ENCODE peak calls at places on chromosomes 11 and 22, in eight cellular contexts. A is GM06990, G is IMR-90, P is cardiac muscle cell, H is glutamatergic neuron, V is psoas muscle, S is fibroblast of the aortic adventitia, C is choroid plexus epithelial cell. U is an unnamed sample.

GRCh38 chr11:92413757-92414513 is 189.3 kb downstream of the FAT3 start:
- DNase-seq in H (no peak), A (no peak), C (no peak), S (no peak), G (no peak), P (no peak), V (no peak), U (no peak)

GRCh38 chr22:17172172-17172833 is 13.2 kb upstream of the HDHD5 start:
- DNase-seq in C (no peak), H (no peak), G (no peak), V (peak; percentile 34), A (no peak), P (no peak), S (no peak), U (no peak)

GRCh38 chr11:10379022-10379421 is 74.1 kb downstream of the ADM start:
- DNase-seq in A (no peak), P (no peak), G (peak; percentile 50), H (no peak), V (no peak), S (no peak), C (peak; percentile 39), U (peak; percentile 40)

GRCh38 chr22:44870021-44870420 is 117.6 kb downstream of the ARHGAP8 start:
- DNase-seq in C (peak; percentile 2), G (peak; percentile 49), V (no peak), P (peak; percentile 12), S (peak; percentile 30), H (no peak), A (no peak), U (peak; percentile 88)

GRCh38 chr11:123590296-123590912 is 64.0 kb downstream of the SCN3B start:
- DNase-seq in C (peak; percentile 39), G (peak; percentile 53), S (peak; percentile 29), A (no peak), V (peak; percentile 50), H (no peak), P (peak; percentile 62), U (peak; percentile 72)

GRCh38 chr11:114078423-114078822 is 18.9 kb downstream of the ZBTB16 start:
- DNase-seq in G (no peak), V (no peak), A (no peak), C (no peak), P (no peak), S (no peak), H (no peak), U (no peak)

GRCh38 chr11:74877132-74877531 is 71.8 kb downstream of the XRRA1 start:
- DNase-seq in G (peak; percentile 12), A (no peak), H (no peak), C (peak; percentile 32), P (peak; percentile 3), V (no peak), S (no peak), U (no peak)

GRCh38 chr11:16815047-16815767 is 76.8 kb downstream of the C11orf58 start:
- DNase-seq in P (peak; percentile 59), G (peak; percentile 27), S (peak; percentile 24), V (peak; percentile 74), A (no peak), C (peak; percentile 83), H (no peak), U (no peak)

GRCh38 chr11:69022268-69022667 is 9.2 kb upstream of the MRGPRF start:
- DNase-seq in S (no peak), P (no peak), V (no peak), H (no peak), C (no peak), A (no peak), G (peak; percentile 29), U (no peak)

GRCh38 chr11:69204246-69205124 is 48.8 kb downstream of the SMIM38 start:
- DNase-seq in V (no peak), S (no peak), C (no peak), G (no peak), P (no peak), H (no peak), A (no peak), U (no peak)

GRCh38 chr11:131579932-131580387 is 209.5 kb downstream of the NTM start:
- DNase-seq in C (peak; percentile 61), S (peak; percentile 8), V (peak; percentile 18), P (peak; percentile 24), G (peak; percentile 40), A (no peak), H (peak; percentile 77), U (no peak)

GRCh38 chr22:30926706-30927105 is 41.9 kb downstream of the MORC2 start:
- DNase-seq in P (no peak), G (no peak), H (no peak), A (no peak), C (no peak), S (no peak), V (no peak), U (no peak)

GRCh38 chr11:10592331-10592730 is 23.9 kb upstream of the LYVE1 start:
- DNase-seq in S (peak; percentile 94), A (no peak), H (no peak), V (no peak), P (peak; percentile 92), C (peak; percentile 95), G (peak; percentile 96), U (peak; percentile 72)

GRCh38 chr11:18706330-18707243 is 8.0 kb downstream of the TMEM86A start:
- DNase-seq in V (peak; percentile 52), C (peak; percentile 47), H (peak; percentile 50), S (no peak), A (no peak), G (no peak), P (peak; percentile 77), U (no peak)

GRCh38 chr22:18056161-18056666 is 21.6 kb upstream of the PEX26 start:
- DNase-seq in H (no peak), G (peak; percentile 76), V (peak; percentile 28), S (peak; percentile 76), P (no peak), C (peak; percentile 56), A (peak; percentile 50), U (no peak)

GRCh38 chr11:77046060-77046501 is 11.9 kb downstream of the B3GNT6 start:
- DNase-seq in P (peak; percentile 25), A (peak; percentile 61), S (no peak), H (peak; percentile 83), V (no peak), G (no peak), C (peak; percentile 23), U (peak; percentile 44)

GRCh38 chr11:32852142-32852541 is 22.4 kb downstream of the PRRG4 start:
- DNase-seq in C (peak; percentile 63), G (peak; percentile 16), S (peak; percentile 68), H (no peak), P (peak; percentile 55), V (no peak), A (no peak), U (peak; percentile 75)

GRCh38 chr11:13928566-13929251 is 33.8 kb upstream of the SPON1 start:
- DNase-seq in C (peak; percentile 67), S (peak; percentile 77), V (no peak), G (peak; percentile 28), P (peak; percentile 90), A (no peak), H (no peak), U (peak; percentile 69)

DNA sequence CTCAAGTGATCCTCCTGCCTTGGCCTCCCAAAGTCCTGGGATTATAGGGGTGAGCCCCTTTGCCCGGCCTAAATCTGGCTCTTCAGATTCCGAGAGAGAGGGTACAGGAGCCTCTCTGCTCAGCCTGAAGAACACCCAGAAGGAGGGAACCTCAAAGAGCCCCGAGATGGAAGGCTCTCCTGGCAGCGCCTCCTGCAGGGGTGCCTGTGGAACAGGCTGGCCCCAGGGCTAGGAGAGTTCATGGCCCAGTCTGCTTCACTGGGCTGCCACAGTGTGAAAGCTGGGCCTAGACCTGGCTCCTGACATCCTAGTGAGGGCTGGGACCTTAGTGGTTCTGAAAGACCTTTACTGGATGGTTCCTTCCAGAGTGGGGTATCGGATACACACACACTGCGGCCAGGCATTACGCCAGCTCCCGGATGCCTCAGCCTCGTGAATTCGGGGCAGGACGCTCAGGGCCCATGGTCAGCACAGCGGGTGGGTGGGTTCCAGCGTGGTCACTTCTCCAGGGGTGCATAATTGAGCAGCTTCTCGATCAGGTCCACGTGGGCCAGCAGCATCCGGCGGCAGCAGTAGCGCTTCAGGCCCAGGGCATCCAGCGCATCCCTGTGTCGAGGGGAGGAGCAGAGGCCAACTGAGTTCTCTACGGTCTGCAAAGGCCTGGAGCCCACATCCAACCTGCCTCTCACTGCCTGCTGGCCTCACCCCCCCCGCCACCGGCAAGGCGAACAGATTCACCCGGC is 2.3 kb downstream of the POLR2L start:
- DNase-seq in C (peak; percentile 41), A (no peak), V (no peak), P (no peak), H (no peak), S (no peak), G (no peak), U (no peak)
- TF ChIP-seq CTCF in C (peak; percentile 57), A (peak; percentile 26), V (no peak), P (peak; percentile 45), H (no peak), S (peak; percentile 33), G (peak; percentile 32), U (peak; percentile 20)

GRCh38 chr22:49243965-49244364 is 583.7 kb downstream of the BRD1 start:
- DNase-seq in P (no peak), G (no peak), S (no peak), C (no peak), A (no peak), H (no peak), V (no peak), U (no peak)
- TF ChIP-seq CTCF in P (no peak), G (no peak), S (no peak), C (no peak), A (no peak), H (no peak), V (no peak), U (no peak)

GRCh38 chr22:19549428-19549827 is 25.2 kb upstream of the CLDN5 start:
- DNase-seq in C (no peak), G (no peak), H (no peak), A (no peak), S (no peak), V (no peak), P (no peak), U (no peak)

GRCh38 chr22:19547620-19548019 is 23.4 kb upstream of the CLDN5 start:
- DNase-seq in S (no peak), A (no peak), C (no peak), P (no peak), V (no peak), H (no peak), G (no peak), U (no peak)

GRCh38 chr22:19550382-19550781 is 26.2 kb upstream of the CLDN5 start:
- DNase-seq in A (no peak), H (no peak), P (no peak), C (no peak), G (no peak), V (no peak), S (no peak), U (no peak)

GRCh38 chr22:19546680-19547079 is 22.5 kb upstream of the CLDN5 start:
- DNase-seq in H (no peak), C (no peak), A (no peak), S (no peak), G (no peak), V (no peak), P (no peak), U (no peak)

DNA sequence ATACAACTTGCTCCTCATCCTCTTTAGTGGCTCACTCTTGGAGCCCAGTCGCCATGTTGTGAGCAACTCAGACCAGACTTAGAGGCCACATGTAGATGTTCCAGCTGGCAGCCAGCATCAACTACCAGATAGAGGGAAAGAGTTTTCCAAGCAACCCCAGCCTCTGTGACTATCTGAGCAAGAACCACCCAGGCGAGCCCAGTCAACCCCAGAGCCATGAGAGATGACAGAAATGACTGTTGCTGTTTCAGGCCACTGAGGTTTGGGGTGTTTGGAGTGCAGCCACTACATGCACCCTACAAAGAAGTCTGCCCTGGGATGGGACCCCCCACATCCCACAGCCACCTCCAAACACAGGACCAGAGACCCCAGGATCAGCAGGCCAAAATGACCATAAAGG is 24.8 kb upstream of the CLDN5 start:
- DNase-seq in P (no peak), S (no peak), C (no peak), H (no peak), V (no peak), G (no peak), A (no peak), U (no peak)
- TF ChIP-seq CTCF in P (no peak), S (no peak), C (no peak), H (no peak), V (no peak), G (no peak), A (no peak), U (no peak)

GRCh38 chr11:67317365-67318238 is 14.3 kb downstream of the SSH3 start:
- DNase-seq in A (peak; percentile 95), G (peak; percentile 89), V (peak; percentile 96), S (peak; percentile 94), C (peak; percentile 94), P (peak; percentile 95), H (peak; percentile 97), U (peak; percentile 97)
- TF ChIP-seq CTCF in A (peak; percentile 87), G (peak; percentile 99), V (peak; percentile 93), S (peak; percentile 87), C (peak; percentile 89), P (peak; percentile 83), H (peak; percentile 81), U (peak; percentile 87)